ENCODE peak calls at places on chromosomes 12 and 14, in five cellular contexts. Y is endodermal cell, Q is fibroblast of lung, C is mesenchymal stem cell, K is tibial artery. J is an unnamed sample.

GRCh38 chr14:30669594-30669993 is 47.5 kb downstream of the SCFD1 start:
- DNase-seq in Y (no peak), Q (no peak), C (no peak), K (no peak), J (no peak)

GRCh38 chr14:72810201-72810600 is 83.7 kb downstream of the DPF3 start:
- DNase-seq in Y (no peak), Q (no peak), C (no peak), K (no peak), J (no peak)

GRCh38 chr14:96187216-96188050 is 17.2 kb upstream of the BDKRB2 start:
- DNase-seq in Y (no peak), Q (peak; percentile 84), C (no peak), K (no peak), J (peak; percentile 6)

GRCh38 chr12:125185740-125186470 is 120.7 kb downstream of the AACS start:
- DNase-seq in Y (peak; percentile 98), Q (peak; percentile 76), C (peak; percentile 67), K (peak; percentile 74), J (peak; percentile 91)

GRCh38 chr14:105487449-105487985 is 831 bp downstream of the CRIP1 start:
- DNase-seq in Y (no peak), Q (no peak), C (no peak), K (peak; percentile 81), J (no peak)

GRCh38 chr14:99463974-99464373 is 16.7 kb downstream of the SETD3 start:
- DNase-seq in Y (no peak), Q (no peak), C (no peak), K (no peak), J (no peak)

GRCh38 chr12:55930771-55931316 is at the start of gene DGKA:
- DNase-seq in Y (peak; percentile 86), Q (peak; percentile 71), C (peak; percentile 83), K (no peak), J (peak; percentile 89)

GRCh38 chr12:105977256-105978051 is 161.3 kb downstream of the NUAK1 start:
- DNase-seq in Y (no peak), Q (peak; percentile 98), C (peak; percentile 89), K (no peak), J (peak; percentile 73)

GRCh38 chr12:76530531-76530930 is 29.0 kb downstream of the OSBPL8 start:
- DNase-seq in Y (no peak), Q (no peak), C (no peak), K (no peak), J (no peak)

GRCh38 chr14:104101651-104102281 is 16.3 kb downstream of the ASPG start:
- DNase-seq in Y (peak; percentile 32), Q (no peak), C (no peak), K (peak; percentile 51), J (no peak)

GRCh38 chr12:67469666-67470065 is 178.9 kb upstream of the DYRK2 start:
- DNase-seq in Y (peak; percentile 82), Q (no peak), C (peak; percentile 49), K (no peak), J (no peak)

GRCh38 chr14:29810657-29811056 is 117.0 kb downstream of the PRKD1 start:
- DNase-seq in Y (no peak), Q (peak; percentile 25), C (no peak), K (no peak), J (peak; percentile 77)

GRCh38 chr12:42798811-42799438 is 209.4 kb upstream of the PRICKLE1 start:
- DNase-seq in Y (no peak), Q (peak; percentile 83), C (no peak), K (no peak), J (peak; percentile 62)

GRCh38 chr12:46494424-46494823 is 121.9 kb upstream of the SLC38A2 start:
- DNase-seq in Y (no peak), Q (peak; percentile 92), C (peak; percentile 58), K (no peak), J (peak; percentile 68)

DNA sequence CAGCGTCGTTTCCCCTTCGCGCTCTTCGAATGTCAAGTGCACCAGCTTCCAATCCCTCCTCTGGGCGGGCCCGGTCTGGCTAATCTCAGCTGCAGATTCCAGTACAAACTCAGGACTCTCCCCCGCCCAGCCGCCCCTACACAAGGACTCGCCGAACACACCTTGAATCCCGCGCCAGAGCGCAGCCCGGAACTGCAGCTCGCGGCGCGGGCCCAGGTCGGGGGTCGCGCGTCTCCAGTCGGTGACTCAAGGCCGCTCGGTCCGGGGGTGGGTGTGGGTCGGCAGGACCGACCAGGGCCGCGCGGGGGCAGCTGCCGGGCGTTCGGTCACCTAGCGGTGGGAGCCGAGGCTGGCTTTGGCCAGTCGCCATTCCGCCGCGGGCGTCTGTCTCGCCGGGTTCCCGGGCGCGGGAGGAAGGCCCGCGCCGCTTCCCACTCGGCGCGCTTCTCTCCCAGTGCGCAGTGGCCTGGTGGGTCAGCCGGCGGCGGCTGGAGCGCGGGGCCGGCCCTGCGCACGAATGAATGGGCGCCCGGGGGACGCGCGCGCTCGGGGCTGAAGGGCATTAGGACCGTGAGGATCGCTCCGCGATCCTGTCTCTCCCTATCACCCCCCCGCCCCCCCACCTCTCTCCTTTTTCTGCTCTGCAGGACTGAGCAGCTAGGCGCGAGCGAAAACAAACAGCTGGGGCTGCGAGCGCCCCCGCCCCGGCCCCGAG is at the start of gene GALNT16:
- DNase-seq in Y (peak; percentile 87), Q (peak; percentile 42), C (peak; percentile 51), K (no peak), J (peak; percentile 78)
- H3K4me1 ChIP-seq in Y (peaks cover 11% of the 10 kb centered on the region), Q (peaks cover 23% of the 10 kb centered on the region), C (peaks cover 20% of the 10 kb centered on the region), K (no peaks in the 10 kb centered on the region), J (peaks cover 26% of the 10 kb centered on the region)

DNA sequence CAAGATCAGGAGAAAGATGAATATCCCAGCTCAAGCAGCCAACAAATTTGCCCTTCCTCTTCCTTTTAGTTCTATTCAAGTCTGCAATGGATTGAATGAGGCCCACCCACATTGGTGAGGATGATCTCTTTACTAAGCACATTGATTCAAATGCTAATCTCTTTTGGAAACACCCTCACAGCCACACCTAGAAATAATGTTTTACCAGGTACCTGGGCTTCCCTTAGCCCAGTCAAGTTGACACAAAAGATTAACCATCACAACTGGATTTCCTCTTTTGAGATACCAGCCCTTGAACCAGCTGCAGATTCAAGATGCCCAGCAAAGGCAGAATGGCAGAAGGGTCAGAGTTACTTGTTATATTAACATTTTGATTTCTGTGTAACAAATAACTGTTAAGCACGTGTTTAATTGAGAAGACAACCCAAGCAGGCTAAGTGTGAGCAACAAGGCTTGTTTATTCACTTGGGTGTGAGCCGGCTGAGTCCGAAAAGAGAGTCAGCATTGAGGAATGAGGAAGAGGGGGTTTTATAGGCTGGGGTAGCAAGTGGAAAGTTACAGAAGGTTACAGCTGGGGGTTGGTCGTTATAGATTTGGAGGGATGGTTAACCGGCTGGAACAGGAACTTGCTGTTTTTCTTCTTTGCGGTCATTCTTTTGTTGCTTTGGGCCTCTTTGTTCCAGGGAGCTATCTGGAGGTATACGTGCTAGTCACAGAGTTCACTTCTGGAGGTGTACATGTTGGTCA is 180.3 kb downstream of the EMP1 start:
- DNase-seq in Y (no peak), Q (no peak), C (no peak), K (no peak), J (no peak)
- H3K4me1 ChIP-seq in Y (peaks cover 10% of the 10 kb centered on the region), Q (no peaks in the 10 kb centered on the region), C (peaks cover 4% of the 10 kb centered on the region), K (no peaks in the 10 kb centered on the region), J (peaks cover 13% of the 10 kb centered on the region)

GRCh38 chr14:65476290-65476941 is 63.9 kb downstream of the FUT8 start:
- DNase-seq in Y (no peak), Q (no peak), C (no peak), K (no peak), J (no peak)
- H3K4me1 ChIP-seq in Y (peaks cover 2% of the 10 kb centered on the region), Q (no peaks in the 10 kb centered on the region), C (peaks cover 2% of the 10 kb centered on the region), K (no peaks in the 10 kb centered on the region), J (peaks cover 10% of the 10 kb centered on the region)

GRCh38 chr14:69634871-69635270 is 23.5 kb downstream of the SUSD6 start:
- DNase-seq in Y (no peak), Q (no peak), C (no peak), K (no peak), J (no peak)
- H3K4me1 ChIP-seq in Y (peaks cover 22% of the 10 kb centered on the region), Q (peaks cover 40% of the 10 kb centered on the region), C (peaks cover 26% of the 10 kb centered on the region), K (no peaks in the 10 kb centered on the region), J (peaks cover 59% of the 10 kb centered on the region)

DNA sequence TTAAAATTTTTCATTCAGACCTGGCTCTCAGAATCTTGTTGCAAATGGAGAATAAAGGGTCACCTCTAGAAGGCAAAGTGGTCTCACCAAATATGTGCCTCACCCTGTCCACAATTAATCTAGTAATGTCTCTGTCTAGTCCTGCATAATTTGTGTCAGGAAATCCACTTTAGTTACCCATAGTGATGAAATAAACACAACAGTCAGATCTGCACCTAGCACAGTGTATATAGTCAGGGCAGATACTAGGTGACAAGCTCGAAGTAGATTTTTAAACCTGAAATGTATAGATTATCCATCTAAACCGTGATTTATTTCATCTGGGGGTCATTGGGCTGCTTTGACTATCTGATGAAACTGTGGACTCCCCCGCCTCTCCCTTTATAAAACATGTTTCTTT is 15.9 kb upstream of the FLVCR2 start:
- DNase-seq in Y (no peak), Q (no peak), C (no peak), K (no peak), J (no peak)
- H3K4me1 ChIP-seq in Y (no peaks in the 10 kb centered on the region), Q (no peaks in the 10 kb centered on the region), C (no peaks in the 10 kb centered on the region), K (no peaks in the 10 kb centered on the region), J (peaks cover 14% of the 10 kb centered on the region)

GRCh38 chr14:60093606-60094005 is 1.9 kb downstream of the PCNX4 start:
- DNase-seq in Y (no peak), Q (peak; percentile 18), C (no peak), K (no peak), J (peak; percentile 40)
- H3K4me1 ChIP-seq in Y (no peaks in the 10 kb centered on the region), Q (peaks cover 12% of the 10 kb centered on the region), C (peaks cover 5% of the 10 kb centered on the region), K (no peaks in the 10 kb centered on the region), J (peaks cover 44% of the 10 kb centered on the region)

GRCh38 chr12:11078246-11078645 is 13.9 kb downstream of the TAS2R43 start:
- DNase-seq in Y (no peak), Q (no peak), C (no peak), K (no peak), J (no peak)
- H3K4me1 ChIP-seq in Y (no peaks in the 10 kb centered on the region), Q (no peaks in the 10 kb centered on the region), C (no peaks in the 10 kb centered on the region), K (no peaks in the 10 kb centered on the region), J (no peaks in the 10 kb centered on the region)

GRCh38 chr14:91371011-91371989 is 46.3 kb downstream of the CCDC88C start:
- DNase-seq in Y (no peak), Q (no peak), C (no peak), K (no peak), J (no peak)

GRCh38 chr14:91367173-91368171 is 50.1 kb downstream of the CCDC88C start:
- DNase-seq in Y (no peak), Q (peak; percentile 97), C (peak; percentile 69), K (no peak), J (no peak)

GRCh38 chr14:91369628-91370445 is 47.8 kb downstream of the CCDC88C start:
- DNase-seq in Y (no peak), Q (no peak), C (no peak), K (no peak), J (peak; percentile 22)

GRCh38 chr14:91366749-91367148 is 50.9 kb downstream of the CCDC88C start:
- DNase-seq in Y (no peak), Q (no peak), C (no peak), K (no peak), J (no peak)

GRCh38 chr14:91368681-91369416 is 48.8 kb downstream of the CCDC88C start:
- DNase-seq in Y (no peak), Q (no peak), C (no peak), K (no peak), J (no peak)
- H3K4me1 ChIP-seq in Y (no peaks in the 10 kb centered on the region), Q (no peaks in the 10 kb centered on the region), C (peaks cover 17% of the 10 kb centered on the region), K (no peaks in the 10 kb centered on the region), J (no peaks in the 10 kb centered on the region)

GRCh38 chr14:75168586-75169335 is 7.7 kb downstream of the TMED10 start:
- DNase-seq in Y (no peak), Q (no peak), C (peak; percentile 54), K (no peak), J (no peak)

GRCh38 chr14:75163677-75164076 is 12.7 kb downstream of the TMED10 start:
- DNase-seq in Y (no peak), Q (no peak), C (no peak), K (no peak), J (no peak)

GRCh38 chr14:75165586-75166391 is 10.6 kb downstream of the TMED10 start:
- DNase-seq in Y (no peak), Q (peak; percentile 55), C (no peak), K (no peak), J (peak; percentile 74)

GRCh38 chr14:75162631-75163030 is 13.8 kb downstream of the TMED10 start:
- DNase-seq in Y (no peak), Q (no peak), C (no peak), K (no peak), J (no peak)

GRCh38 chr14:75164809-75165208 is 11.6 kb downstream of the TMED10 start:
- DNase-seq in Y (no peak), Q (no peak), C (no peak), K (no peak), J (no peak)
- H3K4me1 ChIP-seq in Y (no peaks in the 10 kb centered on the region), Q (no peaks in the 10 kb centered on the region), C (no peaks in the 10 kb centered on the region), K (no peaks in the 10 kb centered on the region), J (peaks cover 16% of the 10 kb centered on the region)